ENCODE peak calls at places on chromosomes 11 and 22, in four cellular contexts. E, T, O and C are unnamed samples. For H3F3A, the result is how much of the 10 kb centered on the place peaks cover.

GRCh38 chr11:33656768-33657167 is 43.9 kb downstream of the C11orf91 start:
- DNase-seq in E (no peak), T (no peak), O (no peak), C (no peak)

GRCh38 chr11:124602193-124602592 is 9.0 kb upstream of the PANX3 start:
- DNase-seq in E (no peak), T (no peak), O (no peak), C (peak)

GRCh38 chr22:36162127-36163034 is 1.8 kb upstream of the APOL3 start:
- DNase-seq in E (no peak), T (no peak), O (no peak), C (no peak)

GRCh38 chr11:61577383-61578118 is 3.3 kb downstream of the SYT7 start:
- DNase-seq in E (peak), T (no peak), O (peak), C (peak)

GRCh38 chr11:43567396-43567975 is 113.1 kb upstream of the HSD17B12 start:
- DNase-seq in E (peak), T (peak), O (peak), C (peak)

GRCh38 chr11:102478660-102479245 is 26.2 kb upstream of the TMEM123 start:
- DNase-seq in E (no peak), T (peak), O (no peak), C (no peak)

GRCh38 chr22:49046546-49047305 is 780.9 kb downstream of the BRD1 start:
- DNase-seq in E (no peak), T (no peak), O (peak), C (no peak)

GRCh38 chr22:20186871-20187546 is 36.2 kb upstream of the CCDC188 start:
- DNase-seq in E (no peak), T (no peak), O (no peak), C (no peak)

GRCh38 chr22:45970709-45971388 is 6.1 kb downstream of the WNT7B start:
- DNase-seq in E (peak), T (no peak), O (peak), C (peak)

GRCh38 chr11:91796999-91797398 is 427.6 kb upstream of the FAT3 start:
- DNase-seq in E (no peak), T (no peak), O (no peak), C (no peak)

GRCh38 chr11:22516136-22516535 is 109.5 kb downstream of the FANCF start:
- DNase-seq in E (no peak), T (no peak), O (no peak), C (no peak)

GRCh38 chr11:3208272-3208671 is 10.3 kb downstream of the MRGPRG start:
- DNase-seq in E (no peak), T (no peak), O (no peak), C (no peak)

GRCh38 chr11:75465701-75466531 is 32.9 kb upstream of the KLHL35 start:
- DNase-seq in E (peak), T (no peak), O (peak), C (peak)

GRCh38 chr11:126202646-126203359 is 8.6 kb downstream of the RPUSD4 start:
- DNase-seq in E (no peak), T (no peak), O (no peak), C (no peak)

GRCh38 chr11:128179049-128179448 is 408.3 kb downstream of the ETS1 start:
- DNase-seq in E (no peak), T (no peak), O (no peak), C (no peak)

GRCh38 chr11:73647459-73648100 is 1.2 kb downstream of the PLEKHB1 start:
- DNase-seq in E (peak), T (peak), O (peak), C (peak)
- H2AFZ ChIP-seq in E (peak), T (peak), O (no peak), C (no peak)

GRCh38 chr11:121465709-121466062 is 12.9 kb upstream of the SORL1-AS1 start:
- DNase-seq in E (no peak), T (no peak), O (no peak), C (no peak)
- H3F3A ChIP-seq in E (under half), T (half or more), O (under half), C (under half)

DNA sequence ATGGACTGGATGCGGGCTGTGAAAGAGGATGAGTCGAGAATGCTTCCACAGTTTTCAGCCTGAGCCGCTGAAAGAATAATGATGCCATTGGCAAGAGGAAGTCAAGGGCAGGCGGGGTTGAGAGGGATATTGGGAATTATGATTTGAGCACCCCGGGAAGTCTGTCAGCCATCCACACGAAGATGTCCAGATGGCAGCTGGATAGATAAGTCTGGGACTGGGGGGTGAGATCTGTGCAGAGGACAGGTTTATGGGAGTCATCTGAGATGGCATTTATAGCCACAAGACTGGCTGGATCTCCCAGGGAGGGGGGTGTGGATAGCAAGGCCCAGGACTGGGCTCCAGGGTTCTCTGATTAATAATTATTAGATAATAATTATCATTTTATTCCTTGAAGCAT is 5.1 kb upstream of the STIP1 start:
- DNase-seq in E (no peak), T (no peak), O (no peak), C (no peak)
- H2AFZ ChIP-seq in E (no peak), T (no peak), O (no peak), C (peak)

DNA sequence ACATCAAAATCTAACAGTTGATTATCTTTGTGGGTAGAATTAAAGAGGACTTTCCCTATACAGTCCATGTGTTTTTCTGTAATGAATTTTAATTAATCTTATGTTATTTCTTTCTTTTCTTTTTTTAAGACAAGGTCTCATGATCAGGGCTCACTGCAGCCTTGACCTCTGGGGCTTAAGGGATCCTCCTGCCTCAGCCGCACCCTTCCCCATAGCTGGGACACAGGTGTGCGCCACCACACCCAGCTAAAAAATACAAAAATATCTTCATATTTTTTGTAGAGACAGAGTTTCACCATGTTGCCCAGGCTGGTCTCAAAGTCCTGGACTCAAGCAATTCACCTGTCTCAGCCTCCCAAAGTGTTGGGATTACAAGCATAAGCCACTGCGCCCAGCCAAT is 7.7 kb downstream of the RAB30 start:
- DNase-seq in E (no peak), T (no peak), O (no peak), C (no peak)
- H3F3A ChIP-seq in E (under half), T (under half), O (under half), C (under half)

GRCh38 chr11:17684550-17684949 is 34.8 kb upstream of the MYOD1 start:
- DNase-seq in E (no peak), T (no peak), O (no peak), C (no peak)

GRCh38 chr11:17683378-17684161 is 35.8 kb upstream of the MYOD1 start:
- DNase-seq in E (no peak), T (peak), O (no peak), C (peak)

GRCh38 chr11:17687946-17688670 is 31.3 kb upstream of the MYOD1 start:
- DNase-seq in E (no peak), T (no peak), O (no peak), C (no peak)

GRCh38 chr11:17682848-17683247 is 36.5 kb upstream of the MYOD1 start:
- DNase-seq in E (no peak), T (no peak), O (no peak), C (no peak)

DNA sequence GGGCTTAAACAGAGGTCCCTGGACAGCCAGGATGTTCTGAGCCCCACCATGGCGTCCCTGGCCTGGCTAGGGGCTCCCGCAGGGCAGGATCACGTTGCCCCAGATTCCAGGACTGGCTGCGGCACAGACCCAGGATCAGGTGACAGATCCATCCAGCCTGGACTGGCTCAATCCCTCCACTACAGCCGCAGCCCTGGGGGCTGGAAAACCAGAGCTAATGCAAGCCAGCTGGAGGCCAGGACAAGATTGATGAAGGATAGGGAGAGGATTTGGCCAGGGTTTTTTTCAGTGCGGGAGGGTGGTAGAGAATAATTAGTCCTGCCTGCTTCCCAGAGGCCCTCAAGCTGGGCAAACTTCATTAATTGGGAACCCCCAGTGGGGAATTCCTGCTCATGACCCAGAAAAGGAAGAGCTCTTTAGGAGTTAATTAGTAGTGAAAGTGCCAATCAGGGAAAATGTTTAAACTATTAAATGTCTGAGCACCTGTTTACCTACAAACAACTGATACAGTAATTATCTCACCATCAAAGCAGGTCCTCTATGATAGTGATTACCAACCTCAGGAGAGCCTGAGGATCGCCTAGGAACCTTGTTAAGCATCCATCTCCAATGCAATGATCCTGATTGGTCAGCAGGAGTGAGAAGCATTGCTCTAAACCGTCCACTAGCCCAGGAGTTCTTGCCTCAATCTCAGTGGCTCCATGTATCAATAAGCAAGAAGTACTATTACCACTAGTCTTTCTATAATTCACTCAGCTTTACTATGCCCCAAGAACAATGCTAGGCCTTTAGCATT is 33.0 kb upstream of the MYOD1 start:
- DNase-seq in E (no peak), T (peak), O (peak), C (no peak)
- H2AFZ ChIP-seq in E (peak), T (no peak), O (peak), C (no peak)

GRCh38 chr22:39314251-39314971 is 5.0 kb downstream of the RPL3 start:
- DNase-seq in E (peak), T (no peak), O (no peak), C (peak)
- H3F3A ChIP-seq in E (half or more), T (half or more), O (half or more), C (half or more)